ENCODE peak calls at places on chromosomes 1 and 21, in ten cellular contexts. Q, K, G, A, S, C, M, O, I and P are unnamed samples.
A peak's percentile ranks its signal among the peaks of the same experiment; 100 is the strongest.

GRCh38 chr1:24721533-24721932 is 23.7 kb upstream of the CLIC4 start:
- DNase-seq in Q (no peak), K (no peak), G (no peak), A (no peak), S (no peak), C (no peak), M (no peak), O (no peak), I (no peak), P (no peak)

GRCh38 chr1:236978740-236979139 is 25.5 kb downstream of the MT1HL1 start:
- DNase-seq in Q (no peak), K (no peak), G (no peak), A (no peak), S (no peak), C (no peak), M (no peak), O (no peak), I (no peak), P (no peak)

GRCh38 chr1:14451217-14451616 is 147.3 kb upstream of the KAZN start:
- DNase-seq in Q (no peak), K (no peak), G (no peak), A (no peak), S (no peak), C (no peak), M (no peak), O (no peak), I (no peak), P (no peak)

GRCh38 chr1:228833911-228834631 is 98.8 kb downstream of the RHOU start:
- DNase-seq in Q (no peak), K (no peak), G (no peak), A (no peak), S (no peak), C (no peak), M (no peak), O (no peak), I (no peak), P (no peak)

GRCh38 chr1:40563266-40563665 is 31.8 kb downstream of the ZNF684 start:
- DNase-seq in Q (no peak), K (no peak), G (no peak), A (no peak), S (no peak), C (no peak), M (no peak), O (no peak), I (no peak), P (no peak)

GRCh38 chr1:151309851-151310323 is 17.3 kb downstream of the PI4KB start:
- DNase-seq in Q (no peak), K (peak; percentile 41), G (no peak), A (peak; percentile 20), S (no peak), C (no peak), M (no peak), O (no peak), I (peak; percentile 80), P (no peak)

GRCh38 chr1:201329286-201329685 is 46.0 kb downstream of the PKP1 start:
- DNase-seq in Q (no peak), K (peak; percentile 90), G (no peak), A (no peak), S (no peak), C (no peak), M (no peak), O (no peak), I (no peak), P (no peak)

GRCh38 chr1:36008546-36009197 is 75.2 kb upstream of the TEKT2 start:
- DNase-seq in Q (no peak), K (no peak), G (no peak), A (peak; percentile 40), S (no peak), C (no peak), M (no peak), O (no peak), I (no peak), P (peak; percentile 19)

GRCh38 chr1:229381234-229381633 is 38.4 kb upstream of the CCSAP start:
- DNase-seq in Q (peak; percentile 89), K (no peak), G (no peak), A (no peak), S (no peak), C (no peak), M (no peak), O (no peak), I (no peak), P (no peak)

GRCh38 chr1:170967042-170967910 is 31.9 kb downstream of the MROH9 start:
- DNase-seq in Q (no peak), K (peak; percentile 25), G (peak; percentile 28), A (peak; percentile 39), S (no peak), C (peak; percentile 54), M (no peak), O (no peak), I (peak; percentile 42), P (no peak)

GRCh38 chr1:114310771-114311251 is 157.1 kb upstream of the SYT6 start:
- DNase-seq in Q (no peak), K (peak; percentile 87), G (no peak), A (peak; percentile 73), S (no peak), C (peak; percentile 68), M (no peak), O (no peak), I (no peak), P (no peak)

GRCh38 chr21:42094811-42095210 is 23.7 kb downstream of the UMODL1 start:
- DNase-seq in Q (no peak), K (no peak), G (no peak), A (no peak), S (no peak), C (no peak), M (no peak), O (no peak), I (no peak), P (no peak)

GRCh38 chr1:15188678-15189077 is 35.1 kb downstream of the TMEM51 start:
- DNase-seq in Q (no peak), K (no peak), G (no peak), A (no peak), S (no peak), C (no peak), M (no peak), O (no peak), I (no peak), P (no peak)